ENCODE peak calls at places on chromosomes 11 and 22, in four cellular contexts. Y is ascending aorta, P is GM12865, N is natural killer cell. A is an unnamed sample.
A peak's percentile ranks its signal among the peaks of the same experiment; 100 is the strongest.

GRCh38 chr11:36130401-36130800 is 158.8 kb downstream of the COMMD9 start:
- DNase-seq in N (no peak), Y (no peak), P (no peak), A (no peak)

GRCh38 chr11:93738647-93739081 is 2.6 kb downstream of the TAF1D start:
- DNase-seq in N (no peak), Y (no peak), P (no peak), A (no peak)

GRCh38 chr22:43281400-43281799 is 61.8 kb downstream of the SCUBE1 start:
- DNase-seq in P (no peak), Y (no peak), N (no peak), A (no peak)

GRCh38 chr11:129412501-129412900 is 36.9 kb downstream of the BARX2 start:
- DNase-seq in N (no peak), Y (no peak), P (no peak), A (no peak)

GRCh38 chr11:13012037-13012693 is 3.0 kb downstream of the RASSF10 start:
- DNase-seq in N (no peak), P (no peak), Y (no peak), A (no peak)

GRCh38 chr11:66284526-66285078 is 4.3 kb downstream of the YIF1A start:
- DNase-seq in Y (no peak), P (no peak), N (no peak), A (no peak)

GRCh38 chr11:80958414-80958813 is 1517.6 kb upstream of the TENM4 start:
- DNase-seq in N (no peak), Y (no peak), P (no peak), A (no peak)

GRCh38 chr22:35977136-35977535 is 51.5 kb downstream of the RBFOX2 start:
- DNase-seq in P (no peak), Y (no peak), N (no peak), A (no peak)

GRCh38 chr11:45646275-45646970 is 19.0 kb downstream of the CHST1 start:
- DNase-seq in P (peak; percentile 29), N (no peak), Y (no peak), A (no peak)

GRCh38 chr11:84022221-84022620 is 736.1 kb upstream of the CCDC90B start:
- DNase-seq in Y (no peak), P (no peak), N (no peak), A (no peak)

GRCh38 chr11:76807206-76807875 is 24.2 kb downstream of the TSKU start:
- DNase-seq in N (peak; percentile 42), P (peak; percentile 81), Y (no peak), A (peak; percentile 52)

GRCh38 chr11:116791002-116791812 is 472 bp downstream of the APOA5 start:
- DNase-seq in Y (no peak), P (peak; percentile 73), N (peak; percentile 77), A (peak; percentile 56)

GRCh38 chr11:94774345-94774744 is 6.2 kb downstream of the AMOTL1 start:
- DNase-seq in P (no peak), Y (no peak), N (no peak), A (no peak)

GRCh38 chr22:46457502-46458488 is 79.6 kb downstream of the CELSR1 start:
- DNase-seq in P (no peak), Y (no peak), N (no peak), A (no peak)

GRCh38 chr22:26589367-26589844 is 526 bp downstream of the TPST2 start:
- DNase-seq in P (peak; percentile 29), Y (no peak), N (peak; percentile 40), A (no peak)

GRCh38 chr22:31870890-31871289 is 73.4 kb upstream of the YWHAH start:
- DNase-seq in Y (no peak), P (no peak), N (no peak), A (no peak)

GRCh38 chr11:66607126-66607834 is 9.2 kb upstream of the RBM14 start:
- DNase-seq in Y (no peak), P (no peak), N (no peak), A (no peak)

GRCh38 chr11:119709171-119709570 is 19.8 kb downstream of the NECTIN1 start:
- DNase-seq in P (no peak), N (no peak), Y (no peak), A (no peak)

GRCh38 chr22:23376256-23376655 is 195.9 kb downstream of the BCR start:
- DNase-seq in Y (no peak), P (peak; percentile 71), N (no peak), A (no peak)

GRCh38 chr11:58941838-58942237 is 2.5 kb downstream of the GLYATL1 start:
- DNase-seq in P (no peak), Y (no peak), N (no peak), A (no peak)

GRCh38 chr22:42367980-42368378 is 64.2 kb downstream of the NFAM1 start:
- DNase-seq in Y (no peak), N (no peak), P (no peak), A (no peak)

GRCh38 chr11:40140560-40140959 is 1318.9 kb downstream of the LRRC4C start:
- DNase-seq in Y (no peak), N (no peak), P (no peak), A (no peak)

GRCh38 chr22:46421272-46421671 is 85.8 kb downstream of the TRMU start:
- DNase-seq in P (peak; percentile 37), N (no peak), Y (no peak), A (no peak)

GRCh38 chr22:45977003-45977395 is at the start of gene WNT7B:
- DNase-seq in N (no peak), Y (no peak), P (no peak), A (no peak)

GRCh38 chr22:48896766-48897637 is 930.7 kb downstream of the BRD1 start:
- DNase-seq in N (no peak), P (no peak), Y (no peak), A (no peak)

GRCh38 chr22:27752771-27753170 is 48.8 kb downstream of the MN1 start:
- DNase-seq in Y (peak; percentile 45), P (no peak), N (no peak), A (no peak)

GRCh38 chr11:20876738-20877137 is 207.4 kb downstream of the NELL1 start:
- DNase-seq in N (no peak), P (no peak), Y (no peak), A (no peak)

GRCh38 chr11:20874358-20874757 is 205.0 kb downstream of the NELL1 start:
- DNase-seq in N (no peak), Y (no peak), P (no peak), A (no peak)

GRCh38 chr11:20873054-20873453 is 203.7 kb downstream of the NELL1 start:
- DNase-seq in P (peak; percentile 49), Y (no peak), N (no peak), A (no peak)
- TF ChIP-seq CTCF in P (peak; percentile 39), Y (no peak), N (no peak), A (no peak)

DNA sequence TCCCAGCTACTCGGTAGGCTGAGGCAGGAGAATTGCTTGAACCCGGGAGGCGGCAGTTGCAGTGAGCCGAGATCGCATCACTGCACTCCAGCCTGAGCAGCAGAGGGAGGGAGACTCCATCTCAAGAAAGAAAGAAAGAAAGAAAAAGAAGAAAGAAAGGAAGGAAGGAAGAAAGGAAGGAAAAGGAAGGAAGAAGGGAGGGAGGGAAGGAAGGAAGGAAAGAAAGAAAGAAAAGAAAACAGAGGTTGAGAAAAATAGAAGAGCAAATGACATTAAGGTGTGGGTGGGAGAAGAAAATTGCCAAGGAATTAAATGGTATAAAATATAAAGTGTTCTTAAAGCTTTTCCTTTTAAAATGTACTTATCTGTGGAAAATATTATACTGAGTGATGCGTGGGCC is 49.9 kb downstream of the AHNAK start:
- DNase-seq in N (no peak), Y (no peak), P (no peak), A (no peak)
- TF ChIP-seq CTCF in N (no peak), Y (no peak), P (no peak), A (no peak)

GRCh38 chr22:29903371-29903770 is 20.4 kb downstream of the MTMR3 start:
- DNase-seq in Y (no peak), P (no peak), N (no peak), A (no peak)
- TF ChIP-seq CTCF in Y (no peak), P (no peak), N (no peak), A (no peak)

GRCh38 chr11:69592986-69593385 is 48.0 kb upstream of the CCND1 start:
- DNase-seq in P (no peak), Y (no peak), N (no peak), A (no peak)

GRCh38 chr11:69585385-69585784 is 55.6 kb upstream of the CCND1 start:
- DNase-seq in N (no peak), Y (no peak), P (no peak), A (no peak)

GRCh38 chr11:69587454-69588081 is 53.4 kb upstream of the CCND1 start:
- DNase-seq in N (no peak), Y (no peak), P (no peak), A (no peak)

GRCh38 chr11:69584160-69584559 is 56.8 kb upstream of the CCND1 start:
- DNase-seq in P (no peak), Y (no peak), N (no peak), A (no peak)

GRCh38 chr11:69588270-69588669 is 52.7 kb upstream of the CCND1 start:
- DNase-seq in P (no peak), Y (no peak), N (no peak), A (no peak)
- TF ChIP-seq CTCF in P (no peak), Y (peak; percentile 12), N (no peak), A (no peak)

A was measured in activated B cell treated with CpG ODN at 0.5 μM for 24 hours.